ENCODE peak calls at places on chromosomes 2 and 18, in eight cellular contexts. M is MCF 10A, E is progenitor cell of endocrine pancreas, D is stomach, V is H9, F is foreskin fibroblast, J is cardiac muscle cell, Q is RWPE1. Z is an unnamed sample.

GRCh38 chr2:94977826-94978225 is 47.7 kb upstream of the MAL start:
- DNase-seq in M (no peak), Q (no peak), V (no peak), F (no peak), E (no peak), J (no peak), D (no peak), Z (no peak)

GRCh38 chr2:168480825-168481585 is 24.9 kb downstream of the CERS6 start:
- DNase-seq in M (no peak), F (no peak), D (no peak), V (no peak), J (no peak), E (no peak), Q (no peak), Z (no peak)

GRCh38 chr18:79939096-79939495 is 12.4 kb downstream of the SLC66A2 start:
- DNase-seq in V (no peak), D (no peak), J (no peak), E (no peak), F (no peak), M (no peak), Q (no peak), Z (no peak)

GRCh38 chr2:233387225-233387624 is 32.9 kb downstream of the DGKD start:
- DNase-seq in J (no peak), M (no peak), D (no peak), F (no peak), Q (no peak), E (no peak), V (no peak), Z (no peak)

GRCh38 chr18:76979111-76979751 is 153.4 kb downstream of the MBP start:
- DNase-seq in V (no peak), M (no peak), Q (no peak), J (no peak), F (no peak), E (no peak), D (no peak), Z (no peak)

GRCh38 chr18:6920099-6920955 is 190.8 kb downstream of the ARHGAP28 start:
- DNase-seq in F (peak; percentile 47), D (peak; percentile 77), Q (peak; percentile 44), V (peak; percentile 80), J (peak; percentile 73), E (peak; percentile 29), M (peak; percentile 75), Z (no peak)

GRCh38 chr2:64325852-64326577 is 127.9 kb upstream of the LGALSL start:
- DNase-seq in V (no peak), M (no peak), J (no peak), D (no peak), F (no peak), E (no peak), Q (no peak), Z (no peak)

GRCh38 chr18:43662657-43663056 is 385.4 kb upstream of the SYT4 start:
- DNase-seq in D (no peak), F (peak; percentile 87), M (peak; percentile 62), J (peak; percentile 2), V (no peak), Q (peak; percentile 0), E (no peak), Z (no peak)

GRCh38 chr18:79318142-79318673 is 77.5 kb upstream of the NFATC1 start:
- DNase-seq in M (no peak), J (no peak), E (no peak), Q (no peak), F (no peak), V (no peak), D (no peak), Z (no peak)

GRCh38 chr2:232339121-232340081 is 39.1 kb upstream of the ALPP start:
- DNase-seq in V (peak; percentile 80), J (no peak), Q (no peak), F (no peak), M (no peak), D (no peak), E (no peak), Z (no peak)

GRCh38 chr2:222722327-222722946 is 51.0 kb downstream of the MOGAT1 start:
- DNase-seq in D (no peak), F (peak; percentile 37), E (no peak), Q (no peak), M (no peak), V (no peak), J (no peak), Z (no peak)

GRCh38 chr18:21740474-21740723 is 193 bp upstream of the MIB1 start:
- DNase-seq in D (no peak), M (peak; percentile 97), F (peak; percentile 95), Q (no peak), V (peak; percentile 97), E (no peak), J (no peak), Z (peak; percentile 64)

GRCh38 chr2:9024575-9024974 is 21.1 kb upstream of the MBOAT2 start:
- DNase-seq in Q (no peak), V (no peak), D (no peak), J (no peak), M (no peak), F (no peak), E (no peak), Z (no peak)

GRCh38 chr2:14910659-14911058 is 278.1 kb downstream of the LRATD1 start:
- DNase-seq in J (no peak), E (no peak), Q (no peak), F (no peak), V (no peak), M (no peak), D (no peak), Z (no peak)

GRCh38 chr2:119387381-119388129 is 20.8 kb downstream of the DBI start:
- DNase-seq in J (no peak), F (peak; percentile 39), M (peak; percentile 86), D (peak; percentile 90), V (no peak), Q (no peak), E (no peak), Z (no peak)

GRCh38 chr2:67234443-67234842 is 162.7 kb upstream of the ETAA1 start:
- DNase-seq in J (peak; percentile 19), V (peak; percentile 36), Q (peak; percentile 8), E (no peak), D (no peak), M (peak; percentile 16), F (peak; percentile 47), Z (no peak)

GRCh38 chr2:97774425-97774824 is 61.0 kb downstream of the ZAP70 start:
- DNase-seq in Q (peak; percentile 26), M (peak; percentile 19), V (peak; percentile 48), D (no peak), F (no peak), E (peak; percentile 23), J (peak; percentile 50), Z (no peak)

GRCh38 chr2:67829470-67829869 is 233.3 kb downstream of the C1D start:
- DNase-seq in E (no peak), D (no peak), V (no peak), J (no peak), Q (no peak), F (no peak), M (no peak), Z (no peak)

GRCh38 chr2:866009-866680 is 84.5 kb upstream of the SNTG2 start:
- DNase-seq in E (no peak), D (no peak), M (no peak), V (peak; percentile 64), F (no peak), J (no peak), Q (no peak), Z (no peak)

GRCh38 chr2:219570194-219570923 is 980 bp downstream of the OBSL1 start:
- DNase-seq in J (peak; percentile 47), M (peak; percentile 40), D (no peak), F (peak; percentile 48), E (no peak), V (no peak), Q (peak; percentile 46), Z (no peak)
- TF ChIP-seq CTCF in J (peak; percentile 3), M (no peak), D (no peak), F (no peak), E (no peak), V (no peak), Q (no peak), Z (no peak)

GRCh38 chr18:25832008-25832604 is 258.3 kb downstream of the SS18 start:
- DNase-seq in V (peak; percentile 66), F (peak; percentile 59), J (peak; percentile 78), E (peak; percentile 42), M (peak; percentile 57), D (peak; percentile 55), Q (peak; percentile 21), Z (no peak)
- TF ChIP-seq CTCF in V (peak; percentile 93), F (peak; percentile 94), J (peak; percentile 96), E (peak; percentile 88), M (peak; percentile 76), D (peak; percentile 48), Q (peak; percentile 60), Z (peak; percentile 69)

GRCh38 chr2:21418456-21418855 is 294.7 kb downstream of the TDRD15 start:
- DNase-seq in F (no peak), M (no peak), V (no peak), J (no peak), D (no peak), Q (no peak), E (no peak), Z (no peak)

GRCh38 chr2:21422724-21423522 is 299.2 kb downstream of the TDRD15 start:
- DNase-seq in F (no peak), E (no peak), Q (no peak), M (no peak), V (no peak), J (no peak), D (no peak), Z (no peak)

GRCh38 chr2:21424375-21424774 is 300.6 kb downstream of the TDRD15 start:
- DNase-seq in Q (no peak), E (no peak), V (no peak), D (no peak), M (no peak), F (no peak), J (no peak), Z (no peak)

GRCh38 chr2:21423854-21424253 is 300.1 kb downstream of the TDRD15 start:
- DNase-seq in J (no peak), V (no peak), F (no peak), D (no peak), Q (no peak), E (no peak), M (no peak), Z (no peak)

DNA sequence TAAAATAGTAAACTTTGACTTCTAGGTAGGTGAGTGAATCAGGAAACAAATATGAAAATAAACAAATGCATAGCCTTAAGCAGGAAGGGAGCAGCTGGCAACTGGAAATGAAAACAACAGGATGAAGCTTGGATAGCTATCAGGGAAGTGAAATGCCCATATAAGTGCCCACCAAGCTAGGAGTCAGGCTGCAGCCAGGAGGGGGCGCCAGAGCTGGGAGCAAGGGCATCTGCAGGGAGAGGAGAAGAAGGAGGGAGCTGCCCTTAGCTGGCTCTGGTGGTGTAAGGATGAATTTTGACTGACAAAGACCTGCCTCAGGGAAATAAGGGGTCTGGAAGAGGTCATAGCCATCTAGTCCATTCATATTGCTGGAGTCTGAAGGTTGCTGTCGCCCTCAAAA is 298.3 kb downstream of the TDRD15 start:
- DNase-seq in F (no peak), J (peak; percentile 67), D (no peak), M (peak; percentile 8), E (no peak), V (peak; percentile 81), Q (no peak), Z (peak; percentile 22)
- TF ChIP-seq CTCF in F (peak; percentile 12), J (no peak), D (no peak), M (peak; percentile 44), E (peak; percentile 62), V (peak; percentile 92), Q (no peak), Z (peak; percentile 42)

DNA sequence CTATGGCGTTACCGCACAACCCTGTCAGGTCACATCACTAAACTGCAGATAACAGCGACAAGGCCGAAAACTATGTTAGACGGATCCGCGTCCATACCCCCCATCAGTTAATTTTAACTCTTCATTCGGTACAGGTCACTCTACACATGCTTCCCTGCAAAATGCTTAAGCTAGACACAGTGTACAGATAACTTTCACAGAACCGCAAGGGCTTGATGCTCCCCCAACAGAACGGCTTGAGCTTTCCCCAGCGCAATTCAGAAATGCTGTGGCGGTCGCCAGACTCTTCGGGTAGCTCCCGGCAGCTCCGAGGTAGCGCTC is 283 bp upstream of the RBBP8 start:
- DNase-seq in F (no peak), E (no peak), Q (peak; percentile 4), M (no peak), D (no peak), J (no peak), V (no peak), Z (no peak)
- TF ChIP-seq CTCF in F (no peak), E (no peak), Q (no peak), M (no peak), D (no peak), J (no peak), V (no peak), Z (no peak)

Z was measured in D721Med.